ENCODE peak calls at places on chromosomes 1 and 21, in six cellular contexts. Q is BJ, G is mesothelial cell of epicardium, N is RCC 7860, U is AG09319, B is GOT3. Z is an unnamed sample.

GRCh38 chr1:223542831-223543230 is 122.7 kb downstream of the CAPN8 start:
- DNase-seq in G (no peak), B (no peak), N (no peak), Q (no peak), U (no peak), Z (no peak)

GRCh38 chr1:94115254-94115899 is 5.6 kb downstream of the ABCA4 start:
- DNase-seq in Q (no peak), U (no peak), G (no peak), B (no peak), N (no peak), Z (peak; percentile 22)

GRCh38 chr1:228408041-228408868 is 1.6 kb upstream of the TRIM11 start:
- DNase-seq in G (no peak), U (no peak), B (no peak), Q (no peak), N (no peak), Z (peak; percentile 73)

GRCh38 chr1:2316451-2316940 is 74.9 kb downstream of the MORN1 start:
- DNase-seq in B (no peak), G (no peak), N (no peak), U (no peak), Q (no peak), Z (no peak)

GRCh38 chr1:31787786-31788137 is 23.6 kb upstream of the ADGRB2 start:
- DNase-seq in U (no peak), Q (no peak), B (no peak), G (no peak), N (no peak), Z (no peak)

GRCh38 chr1:110235839-110236682 is 25.9 kb downstream of the KCNC4 start:
- DNase-seq in G (no peak), N (peak; percentile 85), Q (peak; percentile 83), U (peak; percentile 20), B (no peak), Z (no peak)

GRCh38 chr1:162019436-162019835 is 4.2 kb downstream of the OLFML2B start:
- DNase-seq in B (no peak), Q (no peak), U (no peak), G (no peak), N (no peak), Z (no peak)

GRCh38 chr1:185448591-185449186 is 131.6 kb upstream of the IVNS1ABP start:
- DNase-seq in N (no peak), U (no peak), Q (no peak), G (no peak), B (no peak), Z (no peak)

GRCh38 chr1:230826166-230826875 is 42.0 kb downstream of the C1orf198 start:
- DNase-seq in N (no peak), B (no peak), G (no peak), Q (no peak), U (no peak), Z (no peak)

GRCh38 chr1:223706077-223706988 is 6.0 kb upstream of the CAPN2 start:
- DNase-seq in Q (no peak), G (peak; percentile 66), B (no peak), N (peak; percentile 79), U (peak; percentile 74), Z (no peak)

GRCh38 chr21:38661296-38662223 is 144.2 kb upstream of the ETS2 start:
- DNase-seq in U (no peak), Q (no peak), G (no peak), B (no peak), N (no peak), Z (no peak)

GRCh38 chr1:234944439-234945369 is 183.9 kb downstream of the TOMM20 start:
- DNase-seq in U (no peak), Q (no peak), B (no peak), G (no peak), N (no peak), Z (no peak)